ENCODE peak calls at places on chromosomes 13 and 19, in ten cellular contexts. One of them, this sample, is unnamed.

GRCh38 chr19:34336781-34337271 is 28.2 kb upstream of the GPI start:
- DNase-seq in ovary: no peak
- DNase-seq in right atrium auricular region: no peak
- DNase-seq in HL-60: peak
- DNase-seq in keratinocyte: no peak
- DNase-seq in suprapubic skin: no peak
- DNase-seq in left ventricle myocardium inferior: no peak
- DNase-seq in astrocyte: no peak
- DNase-seq in CD8-positive, alpha-beta T cell: peak
- DNase-seq in thoracic aorta: no peak
- DNase-seq in this sample: no peak

GRCh38 chr19:19627716-19628498 is at the start of gene LPAR2:
- DNase-seq in ovary: peak
- DNase-seq in right atrium auricular region: no peak
- DNase-seq in HL-60: no peak
- DNase-seq in keratinocyte: peak
- DNase-seq in suprapubic skin: no peak
- DNase-seq in left ventricle myocardium inferior: no peak
- DNase-seq in astrocyte: no peak
- DNase-seq in CD8-positive, alpha-beta T cell: peak
- DNase-seq in thoracic aorta: no peak
- DNase-seq in this sample: no peak

GRCh38 chr13:100518394-100519062 is 70.1 kb downstream of the GGACT start:
- DNase-seq in ovary: no peak
- DNase-seq in right atrium auricular region: peak
- DNase-seq in HL-60: no peak
- DNase-seq in keratinocyte: no peak
- DNase-seq in suprapubic skin: no peak
- DNase-seq in left ventricle myocardium inferior: no peak
- DNase-seq in astrocyte: no peak
- DNase-seq in CD8-positive, alpha-beta T cell: no peak
- DNase-seq in thoracic aorta: no peak
- DNase-seq in this sample: no peak

GRCh38 chr19:55287361-55288079 is 3.7 kb downstream of the BRSK1 start:
- DNase-seq in ovary: no peak
- DNase-seq in right atrium auricular region: no peak
- DNase-seq in HL-60: no peak
- DNase-seq in keratinocyte: no peak
- DNase-seq in suprapubic skin: no peak
- DNase-seq in left ventricle myocardium inferior: no peak
- DNase-seq in astrocyte: no peak
- DNase-seq in CD8-positive, alpha-beta T cell: no peak
- DNase-seq in thoracic aorta: no peak
- DNase-seq in this sample: no peak

GRCh38 chr19:17718988-17719711 is at the start of gene MAP1S:
- DNase-seq in ovary: peak
- DNase-seq in right atrium auricular region: no peak
- DNase-seq in HL-60: peak
- DNase-seq in keratinocyte: no peak
- DNase-seq in suprapubic skin: no peak
- DNase-seq in left ventricle myocardium inferior: peak
- DNase-seq in astrocyte: peak
- DNase-seq in CD8-positive, alpha-beta T cell: peak
- DNase-seq in thoracic aorta: no peak
- DNase-seq in this sample: no peak

GRCh38 chr19:40663712-40664692 is 26.4 kb downstream of the NUMBL start:
- DNase-seq in ovary: peak
- DNase-seq in right atrium auricular region: no peak
- DNase-seq in HL-60: no peak
- DNase-seq in keratinocyte: no peak
- DNase-seq in suprapubic skin: no peak
- DNase-seq in left ventricle myocardium inferior: peak
- DNase-seq in astrocyte: peak
- DNase-seq in CD8-positive, alpha-beta T cell: no peak
- DNase-seq in thoracic aorta: no peak
- DNase-seq in this sample: peak

GRCh38 chr19:41877916-41878905 is 1.1 kb downstream of the CD79A start:
- DNase-seq in ovary: no peak
- DNase-seq in right atrium auricular region: no peak
- DNase-seq in HL-60: no peak
- DNase-seq in keratinocyte: no peak
- DNase-seq in suprapubic skin: no peak
- DNase-seq in left ventricle myocardium inferior: no peak
- DNase-seq in astrocyte: no peak
- DNase-seq in CD8-positive, alpha-beta T cell: no peak
- DNase-seq in thoracic aorta: no peak
- DNase-seq in this sample: no peak

GRCh38 chr13:28129911-28130693 is 8.2 kb upstream of the PAN3 start:
- DNase-seq in ovary: no peak
- DNase-seq in right atrium auricular region: no peak
- DNase-seq in HL-60: no peak
- DNase-seq in keratinocyte: no peak
- DNase-seq in suprapubic skin: no peak
- DNase-seq in left ventricle myocardium inferior: no peak
- DNase-seq in astrocyte: no peak
- DNase-seq in CD8-positive, alpha-beta T cell: no peak
- DNase-seq in thoracic aorta: no peak
- DNase-seq in this sample: no peak

GRCh38 chr13:103328899-103329298 is 262.7 kb upstream of the SLC10A2 start:
- DNase-seq in ovary: no peak
- DNase-seq in right atrium auricular region: no peak
- DNase-seq in HL-60: no peak
- DNase-seq in keratinocyte: no peak
- DNase-seq in suprapubic skin: no peak
- DNase-seq in left ventricle myocardium inferior: no peak
- DNase-seq in astrocyte: no peak
- DNase-seq in CD8-positive, alpha-beta T cell: no peak
- DNase-seq in thoracic aorta: no peak
- DNase-seq in this sample: no peak

GRCh38 chr13:88434953-88435352 is 763.8 kb downstream of the SLITRK5 start:
- DNase-seq in ovary: no peak
- DNase-seq in right atrium auricular region: no peak
- DNase-seq in HL-60: no peak
- DNase-seq in keratinocyte: no peak
- DNase-seq in suprapubic skin: no peak
- DNase-seq in left ventricle myocardium inferior: no peak
- DNase-seq in astrocyte: no peak
- DNase-seq in CD8-positive, alpha-beta T cell: no peak
- DNase-seq in thoracic aorta: no peak
- DNase-seq in this sample: no peak

GRCh38 chr13:32911506-32911905 is 104.7 kb upstream of the KL start:
- DNase-seq in ovary: no peak
- DNase-seq in right atrium auricular region: no peak
- DNase-seq in HL-60: peak
- DNase-seq in keratinocyte: no peak
- DNase-seq in suprapubic skin: no peak
- DNase-seq in left ventricle myocardium inferior: no peak
- DNase-seq in astrocyte: no peak
- DNase-seq in CD8-positive, alpha-beta T cell: no peak
- DNase-seq in thoracic aorta: no peak
- DNase-seq in this sample: no peak

DNA sequence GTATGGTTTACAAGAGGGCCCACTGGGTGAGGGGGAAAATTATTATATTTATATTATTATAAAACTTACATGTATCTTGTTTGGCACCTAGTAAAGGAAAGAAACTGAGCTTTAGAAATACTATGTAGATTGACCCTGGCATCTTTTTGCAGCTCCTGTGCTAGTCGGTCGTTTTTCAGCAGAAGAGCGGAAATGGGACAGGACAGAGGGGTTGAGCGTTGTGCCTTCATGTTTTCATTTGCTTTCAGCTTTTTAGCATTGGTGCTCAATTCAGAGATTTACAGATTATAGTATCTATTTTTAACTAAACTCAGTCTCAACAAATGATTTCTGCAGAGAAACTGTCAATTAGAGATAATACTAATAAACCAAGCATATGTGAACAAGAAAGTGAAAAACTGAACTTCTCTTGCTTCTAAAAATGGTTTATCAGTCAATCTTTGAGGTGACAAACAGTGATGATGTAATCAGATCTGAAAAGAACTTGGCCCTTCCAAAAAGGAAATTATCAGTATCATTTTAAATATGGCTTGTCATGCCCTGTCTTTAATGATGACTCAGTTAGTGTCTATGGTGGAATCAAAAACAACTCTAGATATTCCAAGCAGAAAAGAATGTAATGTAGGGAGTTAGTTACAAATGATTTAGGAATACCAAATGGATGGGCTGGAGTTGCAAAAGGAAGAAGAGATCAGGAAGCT is 56.9 kb upstream of the KCTD4 start:
- DNase-seq in ovary: no peak
- DNase-seq in right atrium auricular region: no peak
- DNase-seq in HL-60: no peak
- DNase-seq in keratinocyte: no peak
- DNase-seq in suprapubic skin: no peak
- DNase-seq in left ventricle myocardium inferior: no peak
- DNase-seq in astrocyte: peak
- DNase-seq in CD8-positive, alpha-beta T cell: no peak
- DNase-seq in thoracic aorta: no peak
- DNase-seq in this sample: no peak
- H3K27ac ChIP-seq in ovary: no peak
- H3K27ac ChIP-seq in right atrium auricular region: no peak
- H3K27ac ChIP-seq in HL-60: no peak
- H3K27ac ChIP-seq in keratinocyte: peak
- H3K27ac ChIP-seq in suprapubic skin: no peak
- H3K27ac ChIP-seq in left ventricle myocardium inferior: no peak
- H3K27ac ChIP-seq in astrocyte: no peak
- H3K27ac ChIP-seq in CD8-positive, alpha-beta T cell: no peak
- H3K27ac ChIP-seq in thoracic aorta: no peak
- H3K27ac ChIP-seq in this sample: no peak

DNA sequence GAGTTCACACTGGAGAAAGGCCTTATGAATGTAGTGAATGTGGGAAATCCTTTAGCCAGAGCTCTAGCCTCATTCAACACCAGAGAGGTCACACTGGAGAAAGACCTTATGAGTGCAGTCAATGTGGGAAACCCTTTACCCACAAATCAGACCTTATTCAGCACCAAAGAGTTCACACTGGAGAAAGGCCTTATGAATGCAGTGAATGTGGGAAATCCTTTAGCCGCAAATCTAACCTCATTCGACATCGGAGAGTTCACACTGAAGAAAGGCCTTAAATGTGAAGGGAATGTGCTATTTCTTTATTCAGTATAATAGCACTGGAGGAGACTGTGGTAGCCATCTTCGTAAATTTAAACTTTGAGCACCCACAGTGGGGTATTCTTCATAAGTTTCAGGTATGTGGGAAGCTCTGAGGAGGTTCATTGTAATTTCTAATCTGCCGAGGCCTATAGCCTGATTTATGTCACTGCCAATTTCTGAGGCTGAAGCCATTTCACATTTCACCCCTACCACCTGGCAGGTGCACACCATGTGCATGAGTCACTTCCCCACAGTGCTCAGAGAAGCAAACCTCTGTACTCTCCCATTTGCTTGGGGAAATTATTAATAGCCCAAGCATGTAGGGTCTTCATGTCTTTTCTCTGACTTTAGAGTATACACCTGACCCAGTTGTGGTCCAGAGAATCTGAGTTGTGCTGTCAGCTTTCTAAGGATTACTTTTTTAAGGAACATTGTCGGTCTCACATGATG is 6.4 kb downstream of the ZNF551 start:
- DNase-seq in ovary: no peak
- DNase-seq in right atrium auricular region: no peak
- DNase-seq in HL-60: no peak
- DNase-seq in keratinocyte: no peak
- DNase-seq in suprapubic skin: no peak
- DNase-seq in left ventricle myocardium inferior: no peak
- DNase-seq in astrocyte: no peak
- DNase-seq in CD8-positive, alpha-beta T cell: no peak
- DNase-seq in thoracic aorta: no peak
- DNase-seq in this sample: no peak
- H3K27ac ChIP-seq in ovary: no peak
- H3K27ac ChIP-seq in right atrium auricular region: no peak
- H3K27ac ChIP-seq in HL-60: no peak
- H3K27ac ChIP-seq in keratinocyte: no peak
- H3K27ac ChIP-seq in suprapubic skin: no peak
- H3K27ac ChIP-seq in left ventricle myocardium inferior: no peak
- H3K27ac ChIP-seq in astrocyte: no peak
- H3K27ac ChIP-seq in CD8-positive, alpha-beta T cell: no peak
- H3K27ac ChIP-seq in thoracic aorta: no peak
- H3K27ac ChIP-seq in this sample: no peak

DNA sequence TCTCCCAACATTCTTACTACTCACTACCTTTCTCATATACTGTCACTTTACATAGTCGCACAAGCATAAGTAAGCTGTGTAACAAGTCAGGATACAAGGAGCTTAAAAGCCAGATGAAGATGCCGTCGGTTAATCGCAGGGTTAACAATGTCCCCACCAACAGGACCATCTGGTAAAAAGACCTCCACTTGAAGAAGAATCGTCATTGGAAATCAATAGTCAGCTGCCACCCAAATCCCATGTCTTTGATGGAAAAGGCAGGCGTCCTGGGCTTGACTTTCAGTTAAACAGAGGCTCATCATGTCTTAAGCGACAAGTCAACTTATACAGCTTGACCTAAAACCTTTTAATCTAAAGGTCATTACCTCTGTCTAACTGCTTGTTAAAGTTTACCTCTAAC is 27.2 kb downstream of the DOCK9 start:
- DNase-seq in ovary: no peak
- DNase-seq in right atrium auricular region: no peak
- DNase-seq in HL-60: no peak
- DNase-seq in keratinocyte: no peak
- DNase-seq in suprapubic skin: no peak
- DNase-seq in left ventricle myocardium inferior: no peak
- DNase-seq in astrocyte: no peak
- DNase-seq in CD8-positive, alpha-beta T cell: no peak
- DNase-seq in thoracic aorta: no peak
- DNase-seq in this sample: no peak
- H3K27ac ChIP-seq in ovary: no peak
- H3K27ac ChIP-seq in right atrium auricular region: no peak
- H3K27ac ChIP-seq in HL-60: no peak
- H3K27ac ChIP-seq in keratinocyte: no peak
- H3K27ac ChIP-seq in suprapubic skin: no peak
- H3K27ac ChIP-seq in left ventricle myocardium inferior: no peak
- H3K27ac ChIP-seq in astrocyte: no peak
- H3K27ac ChIP-seq in CD8-positive, alpha-beta T cell: no peak
- H3K27ac ChIP-seq in thoracic aorta: no peak
- H3K27ac ChIP-seq in this sample: no peak

DNA sequence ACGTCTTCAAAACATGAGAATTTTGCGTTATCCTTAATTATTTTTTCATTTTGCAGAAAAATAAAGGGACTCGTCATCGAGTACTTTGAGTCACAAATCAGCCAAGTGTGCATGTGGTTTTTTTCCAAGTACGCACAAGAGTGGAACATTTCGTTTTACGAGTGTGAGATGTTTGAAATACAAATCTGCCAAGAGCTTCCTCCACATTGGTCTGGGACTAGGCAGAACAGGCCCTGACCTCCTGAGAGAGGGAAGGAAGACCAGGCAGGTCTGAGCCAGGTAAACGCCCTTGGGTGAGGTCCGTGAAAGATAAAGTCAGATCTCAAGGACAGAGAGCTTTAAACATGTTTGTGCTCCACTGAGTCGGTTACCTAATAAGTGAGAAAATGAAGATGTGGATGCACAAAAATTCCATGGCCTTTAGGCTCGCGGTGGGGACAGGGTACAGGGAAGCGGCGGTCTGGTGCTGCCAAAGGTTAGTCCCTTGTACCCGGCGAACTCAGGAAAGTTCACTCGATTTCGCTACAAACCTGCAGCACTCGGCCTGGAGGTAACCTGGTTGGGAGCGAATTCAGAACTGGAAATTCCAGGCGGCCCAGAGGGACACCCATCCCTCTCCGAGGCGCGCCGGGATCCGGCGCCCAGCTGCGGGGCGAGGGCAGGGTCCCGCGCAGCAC is 448 bp upstream of the ITM2B start:
- DNase-seq in ovary: peak
- DNase-seq in right atrium auricular region: no peak
- DNase-seq in HL-60: peak
- DNase-seq in keratinocyte: no peak
- DNase-seq in suprapubic skin: peak
- DNase-seq in left ventricle myocardium inferior: no peak
- DNase-seq in astrocyte: no peak
- DNase-seq in CD8-positive, alpha-beta T cell: no peak
- DNase-seq in thoracic aorta: no peak
- DNase-seq in this sample: no peak
- H3K27ac ChIP-seq in ovary: peak
- H3K27ac ChIP-seq in right atrium auricular region: peak
- H3K27ac ChIP-seq in HL-60: peak
- H3K27ac ChIP-seq in keratinocyte: peak
- H3K27ac ChIP-seq in suprapubic skin: peak
- H3K27ac ChIP-seq in left ventricle myocardium inferior: peak
- H3K27ac ChIP-seq in astrocyte: no peak
- H3K27ac ChIP-seq in CD8-positive, alpha-beta T cell: peak
- H3K27ac ChIP-seq in thoracic aorta: peak
- H3K27ac ChIP-seq in this sample: peak